ENCODE peak calls at places on chromosomes 2 and 18, in four cellular contexts. One of them, this sample, is unnamed.

GRCh38 chr2:212713681-212714080 is 175.1 kb upstream of the ERBB4 start:
- DNase-seq in KG1: no peak
- DNase-seq in HFF-Myc: no peak
- DNase-seq in midbrain: no peak
- DNase-seq in this sample: no peak

GRCh38 chr18:45837283-45838070 is 12.0 kb downstream of the SIGLEC15 start:
- DNase-seq in KG1: no peak
- DNase-seq in midbrain: no peak
- DNase-seq in HFF-Myc: no peak
- DNase-seq in this sample: no peak

GRCh38 chr18:49728542-49728941 is 84.8 kb downstream of the ACAA2 start:
- DNase-seq in KG1: peak; percentile 16
- DNase-seq in HFF-Myc: no peak
- DNase-seq in midbrain: no peak
- DNase-seq in this sample: no peak

GRCh38 chr2:223998983-223999382 is 40.1 kb downstream of the SERPINE2 start:
- DNase-seq in HFF-Myc: no peak
- DNase-seq in midbrain: no peak
- DNase-seq in KG1: no peak
- DNase-seq in this sample: no peak

GRCh38 chr18:41828137-41828536 is 126.9 kb upstream of the PIK3C3 start:
- DNase-seq in midbrain: no peak
- DNase-seq in HFF-Myc: no peak
- DNase-seq in KG1: no peak
- DNase-seq in this sample: no peak

GRCh38 chr2:32009479-32010256 is 1.1 kb downstream of the MEMO1 start:
- DNase-seq in KG1: no peak
- DNase-seq in midbrain: peak; percentile 12
- DNase-seq in HFF-Myc: no peak
- DNase-seq in this sample: peak; percentile 52

GRCh38 chr2:68365087-68365486 is at the start of gene PLEK:
- DNase-seq in KG1: peak; percentile 74
- DNase-seq in midbrain: peak; percentile 47
- DNase-seq in HFF-Myc: no peak
- DNase-seq in this sample: no peak

GRCh38 chr2:58571181-58571852 is 330.2 kb upstream of the FANCL start:
- DNase-seq in midbrain: peak; percentile 49
- DNase-seq in KG1: peak; percentile 20
- DNase-seq in HFF-Myc: peak; percentile 56
- DNase-seq in this sample: peak; percentile 9

GRCh38 chr2:182207049-182207746 is 219.6 kb downstream of the PDE1A start:
- DNase-seq in midbrain: no peak
- DNase-seq in KG1: no peak
- DNase-seq in HFF-Myc: no peak
- DNase-seq in this sample: no peak

GRCh38 chr2:73111300-73112025 is 1.3 kb downstream of the RAB11FIP5 start:
- DNase-seq in HFF-Myc: no peak
- DNase-seq in KG1: no peak
- DNase-seq in midbrain: no peak
- DNase-seq in this sample: no peak

This sample was measured in cerebellum.